ENCODE peak calls at places on chromosomes 7 and 10, in nine cellular contexts. W is activated CD4-positive, CD25-positive, alpha-beta regulatory T cell treated with anti-CD3 and anti-CD28 coated beads, Interleukin-2, amount 50 U/mL, for 72 hours; S is mesothelial cell of epicardium; E is head of caudate nucleus; B is AML-193; U is NCI-H1105 treated with DMSO at 0.1 percent for 48 hours; I is CD4-positive, alpha-beta T cell; K is DMS 273 treated with DMSO at 0.1 percent for 48 hours; Y is retinal pigment epithelial cell. G is an unnamed sample.

GRCh38 chr7:129452589-129453231 is 18.5 kb downstream of the STRIP2 start:
- DNase-seq in S (no peak), E (no peak), W (no peak), B (no peak), I (no peak), U (no peak), Y (no peak), K (no peak), G (no peak)

GRCh38 chr7:149023662-149024061 is 4.6 kb downstream of the PDIA4 start:
- DNase-seq in Y (no peak), W (no peak), I (no peak), U (no peak), E (no peak), S (no peak), B (no peak), K (no peak), G (no peak)

GRCh38 chr7:101948650-101949049 is 131.2 kb downstream of the CUX1 start:
- DNase-seq in E (no peak), Y (no peak), S (no peak), W (no peak), U (no peak), I (no peak), K (no peak), B (no peak), G (no peak)

GRCh38 chr10:109386101-109386500 is 537.2 kb downstream of the XPNPEP1 start:
- DNase-seq in I (no peak), B (no peak), S (no peak), K (no peak), Y (no peak), E (no peak), W (no peak), U (no peak), G (no peak)

GRCh38 chr7:28556671-28557070 is 144.4 kb downstream of the CREB5 start:
- DNase-seq in W (no peak), K (no peak), U (no peak), S (no peak), Y (no peak), E (no peak), B (no peak), I (no peak), G (no peak)

GRCh38 chr7:12771378-12771877 is 84.0 kb downstream of the ARL4A start:
- DNase-seq in U (peak; percentile 98), W (no peak), Y (peak; percentile 23), S (peak; percentile 54), E (peak; percentile 44), B (no peak), K (peak; percentile 77), I (no peak), G (peak; percentile 79)

GRCh38 chr10:56487746-56488145 is 126.7 kb upstream of the ZWINT start:
- DNase-seq in W (no peak), I (no peak), U (no peak), S (no peak), B (no peak), K (no peak), Y (no peak), E (no peak), G (no peak)

GRCh38 chr7:33716581-33717477 is 188.5 kb upstream of the BMPER start:
- DNase-seq in S (no peak), W (no peak), B (peak; percentile 3), E (no peak), U (peak; percentile 54), Y (peak; percentile 46), K (no peak), I (no peak), G (peak; percentile 37)

GRCh38 chr10:31147220-31147608 is 115.5 kb upstream of the ZNF438 start:
- DNase-seq in W (no peak), U (no peak), S (no peak), E (no peak), K (no peak), I (no peak), B (no peak), Y (no peak), G (peak; percentile 25)

GRCh38 chr7:30469303-30469702 is 9.3 kb downstream of the NOD1 start:
- DNase-seq in S (peak; percentile 72), U (no peak), W (no peak), Y (peak; percentile 99), I (no peak), E (no peak), K (peak; percentile 97), B (no peak), G (peak; percentile 82)

GRCh38 chr7:99139031-99139430 is 4.9 kb downstream of the SMURF1 start:
- DNase-seq in B (peak; percentile 12), U (no peak), W (no peak), Y (no peak), S (no peak), I (no peak), K (no peak), E (no peak), G (no peak)

GRCh38 chr7:80014507-80014906 is 120.1 kb upstream of the GNAI1 start:
- DNase-seq in E (no peak), K (no peak), W (no peak), S (no peak), B (no peak), U (no peak), I (no peak), Y (peak; percentile 44), G (peak; percentile 13)

GRCh38 chr7:84216477-84216876 is 21.9 kb upstream of the SEMA3A start:
- DNase-seq in W (no peak), Y (no peak), K (no peak), U (no peak), I (no peak), B (no peak), S (no peak), E (no peak), G (no peak)

GRCh38 chr10:108180883-108181282 is 1016.4 kb upstream of the SORCS1 start:
- DNase-seq in S (no peak), I (no peak), E (no peak), Y (no peak), U (no peak), W (no peak), B (no peak), K (no peak), G (no peak)

GRCh38 chr7:139562972-139563565 is 39.6 kb downstream of the CLEC2L start:
- DNase-seq in E (peak; percentile 27), Y (no peak), I (no peak), W (no peak), U (no peak), B (no peak), K (no peak), S (no peak), G (no peak)

GRCh38 chr7:90459888-90460287 is 9.6 kb upstream of the PTTG1IP2 start:
- DNase-seq in K (no peak), U (no peak), E (no peak), S (no peak), B (no peak), W (no peak), Y (no peak), I (no peak), G (peak; percentile 7)

GRCh38 chr10:42932735-42933453 is 144.0 kb upstream of the RET start:
- DNase-seq in W (peak; percentile 60), S (no peak), I (peak; percentile 35), U (peak; percentile 34), Y (no peak), K (no peak), E (no peak), B (no peak), G (no peak)

GRCh38 chr10:51137741-51138529 is 63.6 kb downstream of the PRKG1 start:
- DNase-seq in E (no peak), W (no peak), S (no peak), U (no peak), B (no peak), Y (no peak), K (no peak), I (no peak), G (no peak)

GRCh38 chr10:14700551-14700950 is 74.1 kb downstream of the FAM107B start:
- DNase-seq in I (no peak), K (no peak), U (no peak), Y (no peak), B (no peak), S (no peak), E (no peak), W (no peak), G (no peak)

GRCh38 chr10:26946103-26946907 is 85.5 kb upstream of the ABI1 start:
- DNase-seq in I (no peak), B (no peak), Y (no peak), K (no peak), W (no peak), U (no peak), S (no peak), E (no peak), G (no peak)

GRCh38 chr7:6508950-6509349 is 42.3 kb downstream of the GRID2IP start:
- DNase-seq in E (no peak), Y (no peak), S (no peak), U (no peak), B (no peak), K (no peak), I (no peak), W (no peak), G (no peak)

GRCh38 chr10:69285699-69286098 is 7.4 kb downstream of the HK1 start:
- DNase-seq in B (no peak), S (no peak), Y (no peak), W (no peak), I (no peak), K (no peak), E (no peak), U (no peak), G (no peak)

GRCh38 chr10:73901261-73901660 is 9.7 kb upstream of the PLAU start:
- DNase-seq in Y (no peak), I (no peak), U (no peak), S (no peak), K (no peak), E (no peak), B (no peak), W (no peak), G (no peak)

GRCh38 chr7:23925088-23925487 is 215.1 kb downstream of the STK31 start:
- DNase-seq in U (peak; percentile 48), I (no peak), W (no peak), K (no peak), Y (no peak), S (no peak), E (no peak), B (no peak), G (no peak)

GRCh38 chr7:40717242-40717641 is 582.4 kb downstream of the SUGCT start:
- DNase-seq in W (no peak), E (no peak), I (no peak), U (peak; percentile 14), S (peak; percentile 81), B (no peak), K (peak; percentile 81), Y (peak; percentile 77), G (peak; percentile 73)

GRCh38 chr7:46391215-46391614 is 470.1 kb upstream of the IGFBP3 start:
- DNase-seq in S (no peak), K (no peak), E (no peak), U (no peak), W (no peak), B (no peak), I (no peak), Y (no peak), G (no peak)

GRCh38 chr7:31373337-31374289 is 33.1 kb upstream of the NEUROD6 start:
- DNase-seq in Y (peak; percentile 31), I (no peak), B (peak; percentile 24), E (peak; percentile 37), W (no peak), S (peak; percentile 46), U (peak; percentile 31), K (peak; percentile 20), G (peak; percentile 80)

GRCh38 chr7:133003052-133003910 is 78.6 kb downstream of the CHCHD3 start:
- DNase-seq in I (no peak), K (no peak), U (no peak), B (no peak), E (no peak), W (no peak), Y (no peak), S (no peak), G (no peak)

GRCh38 chr7:69823151-69823744 is 225.0 kb downstream of the AUTS2 start:
- DNase-seq in E (no peak), K (no peak), I (no peak), U (peak; percentile 84), B (no peak), S (no peak), Y (no peak), W (no peak), G (peak; percentile 73)

GRCh38 chr10:29949411-29950011 is 109.9 kb downstream of the JCAD start:
- DNase-seq in B (no peak), K (no peak), W (no peak), S (no peak), I (no peak), U (no peak), E (no peak), Y (peak; percentile 65), G (no peak)

GRCh38 chr7:51428226-51428887 is 111.7 kb upstream of the COBL start:
- DNase-seq in E (no peak), I (no peak), S (no peak), W (no peak), Y (no peak), K (no peak), U (peak; percentile 4), B (no peak), G (peak; percentile 7)

G was measured in NCI-H2171 treated with DMSO at 0.1 percent for 48 hours.